ENCODE peak calls at places on chromosomes 1 and 21, in five cellular contexts. One of them, this sample, is unnamed.

GRCh38 chr1:245229051-245229450 is 74.3 kb downstream of the KIF26B start:
- DNase-seq in H54: no peak
- DNase-seq in stimulated activated naive CD8-positive, alpha-beta T cell treated with anti-CD3 and anti-CD28 coated beads, Interleukin-15, Interleukin-2, amounts not matched to agents 100 U/mL and 50 U/mL, for 24 hours: no peak
- DNase-seq in cardiac fibroblast: no peak
- DNase-seq in astrocyte of the hippocampus: no peak
- DNase-seq in this sample: no peak

GRCh38 chr1:241250465-241250864 is 106.5 kb downstream of the RGS7 start:
- DNase-seq in cardiac fibroblast: no peak
- DNase-seq in stimulated activated naive CD8-positive, alpha-beta T cell treated with anti-CD3 and anti-CD28 coated beads, Interleukin-15, Interleukin-2, amounts not matched to agents 100 U/mL and 50 U/mL, for 24 hours: no peak
- DNase-seq in H54: no peak
- DNase-seq in astrocyte of the hippocampus: no peak
- DNase-seq in this sample: no peak

GRCh38 chr1:6373961-6374720 is 19.4 kb downstream of the ACOT7 start:
- DNase-seq in cardiac fibroblast: no peak
- DNase-seq in stimulated activated naive CD8-positive, alpha-beta T cell treated with anti-CD3 and anti-CD28 coated beads, Interleukin-15, Interleukin-2, amounts not matched to agents 100 U/mL and 50 U/mL, for 24 hours: no peak
- DNase-seq in astrocyte of the hippocampus: no peak
- DNase-seq in H54: no peak
- DNase-seq in this sample: peak

GRCh38 chr1:154829062-154829461 is 41.0 kb downstream of the KCNN3 start:
- DNase-seq in cardiac fibroblast: no peak
- DNase-seq in H54: no peak
- DNase-seq in astrocyte of the hippocampus: peak
- DNase-seq in stimulated activated naive CD8-positive, alpha-beta T cell treated with anti-CD3 and anti-CD28 coated beads, Interleukin-15, Interleukin-2, amounts not matched to agents 100 U/mL and 50 U/mL, for 24 hours: no peak
- DNase-seq in this sample: no peak

GRCh38 chr1:38730511-38731397 is 128.8 kb downstream of the RRAGC start:
- DNase-seq in cardiac fibroblast: peak
- DNase-seq in stimulated activated naive CD8-positive, alpha-beta T cell treated with anti-CD3 and anti-CD28 coated beads, Interleukin-15, Interleukin-2, amounts not matched to agents 100 U/mL and 50 U/mL, for 24 hours: no peak
- DNase-seq in H54: no peak
- DNase-seq in astrocyte of the hippocampus: no peak
- DNase-seq in this sample: no peak

GRCh38 chr21:35428489-35428888 is 379.4 kb upstream of the RUNX1 start:
- DNase-seq in H54: no peak
- DNase-seq in astrocyte of the hippocampus: peak
- DNase-seq in stimulated activated naive CD8-positive, alpha-beta T cell treated with anti-CD3 and anti-CD28 coated beads, Interleukin-15, Interleukin-2, amounts not matched to agents 100 U/mL and 50 U/mL, for 24 hours: peak
- DNase-seq in cardiac fibroblast: peak
- DNase-seq in this sample: no peak

GRCh38 chr1:1890506-1891348 is at the start of gene GNB1:
- DNase-seq in H54: peak
- DNase-seq in astrocyte of the hippocampus: peak
- DNase-seq in cardiac fibroblast: peak
- DNase-seq in stimulated activated naive CD8-positive, alpha-beta T cell treated with anti-CD3 and anti-CD28 coated beads, Interleukin-15, Interleukin-2, amounts not matched to agents 100 U/mL and 50 U/mL, for 24 hours: peak
- DNase-seq in this sample: peak

GRCh38 chr21:36134820-36135390 is at the start of gene CBR3:
- DNase-seq in stimulated activated naive CD8-positive, alpha-beta T cell treated with anti-CD3 and anti-CD28 coated beads, Interleukin-15, Interleukin-2, amounts not matched to agents 100 U/mL and 50 U/mL, for 24 hours: peak
- DNase-seq in astrocyte of the hippocampus: peak
- DNase-seq in cardiac fibroblast: peak
- DNase-seq in H54: peak
- DNase-seq in this sample: no peak

GRCh38 chr1:196401454-196401838 is 206.8 kb downstream of the KCNT2 start:
- DNase-seq in H54: no peak
- DNase-seq in stimulated activated naive CD8-positive, alpha-beta T cell treated with anti-CD3 and anti-CD28 coated beads, Interleukin-15, Interleukin-2, amounts not matched to agents 100 U/mL and 50 U/mL, for 24 hours: no peak
- DNase-seq in cardiac fibroblast: no peak
- DNase-seq in astrocyte of the hippocampus: no peak
- DNase-seq in this sample: no peak

GRCh38 chr1:8836228-8836627 is 18.8 kb upstream of the RERE start:
- DNase-seq in stimulated activated naive CD8-positive, alpha-beta T cell treated with anti-CD3 and anti-CD28 coated beads, Interleukin-15, Interleukin-2, amounts not matched to agents 100 U/mL and 50 U/mL, for 24 hours: no peak
- DNase-seq in astrocyte of the hippocampus: no peak
- DNase-seq in cardiac fibroblast: no peak
- DNase-seq in H54: no peak
- DNase-seq in this sample: no peak

GRCh38 chr1:206867261-206867660 is 1.8 kb downstream of the IL20 start:
- DNase-seq in stimulated activated naive CD8-positive, alpha-beta T cell treated with anti-CD3 and anti-CD28 coated beads, Interleukin-15, Interleukin-2, amounts not matched to agents 100 U/mL and 50 U/mL, for 24 hours: no peak
- DNase-seq in cardiac fibroblast: no peak
- DNase-seq in H54: no peak
- DNase-seq in astrocyte of the hippocampus: no peak
- DNase-seq in this sample: no peak

GRCh38 chr1:12356004-12356890 is 126.4 kb downstream of the VPS13D start:
- DNase-seq in H54: no peak
- DNase-seq in astrocyte of the hippocampus: peak
- DNase-seq in cardiac fibroblast: no peak
- DNase-seq in stimulated activated naive CD8-positive, alpha-beta T cell treated with anti-CD3 and anti-CD28 coated beads, Interleukin-15, Interleukin-2, amounts not matched to agents 100 U/mL and 50 U/mL, for 24 hours: no peak
- DNase-seq in this sample: no peak

GRCh38 chr1:156123356-156124196 is 9.1 kb downstream of the LMNA start:
- DNase-seq in cardiac fibroblast: peak
- DNase-seq in astrocyte of the hippocampus: peak
- DNase-seq in H54: peak
- DNase-seq in stimulated activated naive CD8-positive, alpha-beta T cell treated with anti-CD3 and anti-CD28 coated beads, Interleukin-15, Interleukin-2, amounts not matched to agents 100 U/mL and 50 U/mL, for 24 hours: peak
- DNase-seq in this sample: peak

GRCh38 chr21:30434033-30434631 is 4.1 kb downstream of the KRTAP13-4 start:
- DNase-seq in stimulated activated naive CD8-positive, alpha-beta T cell treated with anti-CD3 and anti-CD28 coated beads, Interleukin-15, Interleukin-2, amounts not matched to agents 100 U/mL and 50 U/mL, for 24 hours: peak
- DNase-seq in cardiac fibroblast: peak
- DNase-seq in H54: peak
- DNase-seq in astrocyte of the hippocampus: peak
- DNase-seq in this sample: peak

GRCh38 chr1:206705187-206705586 is 20.5 kb downstream of the MAPKAPK2 start:
- DNase-seq in cardiac fibroblast: peak
- DNase-seq in stimulated activated naive CD8-positive, alpha-beta T cell treated with anti-CD3 and anti-CD28 coated beads, Interleukin-15, Interleukin-2, amounts not matched to agents 100 U/mL and 50 U/mL, for 24 hours: no peak
- DNase-seq in H54: no peak
- DNase-seq in astrocyte of the hippocampus: peak
- DNase-seq in this sample: peak

GRCh38 chr1:119475866-119476439 is 31.1 kb upstream of the HSD3B1 start:
- DNase-seq in H54: peak
- DNase-seq in astrocyte of the hippocampus: peak
- DNase-seq in stimulated activated naive CD8-positive, alpha-beta T cell treated with anti-CD3 and anti-CD28 coated beads, Interleukin-15, Interleukin-2, amounts not matched to agents 100 U/mL and 50 U/mL, for 24 hours: peak
- DNase-seq in cardiac fibroblast: peak
- DNase-seq in this sample: peak

GRCh38 chr21:42162831-42163510 is 56.0 kb upstream of the ABCG1 start:
- DNase-seq in cardiac fibroblast: no peak
- DNase-seq in astrocyte of the hippocampus: no peak
- DNase-seq in H54: no peak
- DNase-seq in stimulated activated naive CD8-positive, alpha-beta T cell treated with anti-CD3 and anti-CD28 coated beads, Interleukin-15, Interleukin-2, amounts not matched to agents 100 U/mL and 50 U/mL, for 24 hours: no peak
- DNase-seq in this sample: no peak

GRCh38 chr1:22208265-22208972 is 65.5 kb upstream of the WNT4 start:
- DNase-seq in astrocyte of the hippocampus: no peak
- DNase-seq in H54: no peak
- DNase-seq in cardiac fibroblast: no peak
- DNase-seq in stimulated activated naive CD8-positive, alpha-beta T cell treated with anti-CD3 and anti-CD28 coated beads, Interleukin-15, Interleukin-2, amounts not matched to agents 100 U/mL and 50 U/mL, for 24 hours: no peak
- DNase-seq in this sample: no peak

GRCh38 chr1:152002960-152003359 is 9.3 kb upstream of the S100A10 start:
- DNase-seq in astrocyte of the hippocampus: peak
- DNase-seq in cardiac fibroblast: peak
- DNase-seq in H54: no peak
- DNase-seq in stimulated activated naive CD8-positive, alpha-beta T cell treated with anti-CD3 and anti-CD28 coated beads, Interleukin-15, Interleukin-2, amounts not matched to agents 100 U/mL and 50 U/mL, for 24 hours: no peak
- DNase-seq in this sample: no peak

GRCh38 chr1:167250482-167250881 is 29.8 kb downstream of the POU2F1 start:
- DNase-seq in astrocyte of the hippocampus: no peak
- DNase-seq in cardiac fibroblast: no peak
- DNase-seq in stimulated activated naive CD8-positive, alpha-beta T cell treated with anti-CD3 and anti-CD28 coated beads, Interleukin-15, Interleukin-2, amounts not matched to agents 100 U/mL and 50 U/mL, for 24 hours: no peak
- DNase-seq in H54: no peak
- DNase-seq in this sample: no peak

GRCh38 chr1:51551848-51552296 is 32.8 kb upstream of the EPS15 start:
- DNase-seq in cardiac fibroblast: no peak
- DNase-seq in astrocyte of the hippocampus: no peak
- DNase-seq in stimulated activated naive CD8-positive, alpha-beta T cell treated with anti-CD3 and anti-CD28 coated beads, Interleukin-15, Interleukin-2, amounts not matched to agents 100 U/mL and 50 U/mL, for 24 hours: no peak
- DNase-seq in H54: no peak
- DNase-seq in this sample: no peak

GRCh38 chr1:222861057-222861456 is 46.2 kb downstream of the DISP1 start:
- DNase-seq in astrocyte of the hippocampus: no peak
- DNase-seq in cardiac fibroblast: no peak
- DNase-seq in H54: no peak
- DNase-seq in stimulated activated naive CD8-positive, alpha-beta T cell treated with anti-CD3 and anti-CD28 coated beads, Interleukin-15, Interleukin-2, amounts not matched to agents 100 U/mL and 50 U/mL, for 24 hours: no peak
- DNase-seq in this sample: no peak

GRCh38 chr1:100736766-100737165 is 17.2 kb downstream of the VCAM1 start:
- DNase-seq in cardiac fibroblast: peak
- DNase-seq in H54: no peak
- DNase-seq in stimulated activated naive CD8-positive, alpha-beta T cell treated with anti-CD3 and anti-CD28 coated beads, Interleukin-15, Interleukin-2, amounts not matched to agents 100 U/mL and 50 U/mL, for 24 hours: no peak
- DNase-seq in astrocyte of the hippocampus: no peak
- DNase-seq in this sample: no peak

GRCh38 chr1:117674521-117675400 is 68.9 kb downstream of the TENT5C start:
- DNase-seq in H54: no peak
- DNase-seq in astrocyte of the hippocampus: no peak
- DNase-seq in cardiac fibroblast: peak
- DNase-seq in stimulated activated naive CD8-positive, alpha-beta T cell treated with anti-CD3 and anti-CD28 coated beads, Interleukin-15, Interleukin-2, amounts not matched to agents 100 U/mL and 50 U/mL, for 24 hours: no peak
- DNase-seq in this sample: no peak

This sample was measured in NCI-H526 treated with DMSO at 0.1 percent for 48 hours.